ENCODE peak calls at places on chromosomes 6 and 20, in ten cellular contexts. J is lung; I is ascending aorta; C is keratinocyte; D is left ventricle myocardium inferior; L is IMR-90; W is CD8-positive, alpha-beta T cell; O is Panc1; G is mammary epithelial cell; P is cardiac muscle cell. F is an unnamed sample.

GRCh38 chr6:11043961-11044711 is at the start of gene ELOVL2:
- DNase-seq in J (no peak), I (no peak), C (no peak), D (peak; percentile 47), L (peak; percentile 61), W (no peak), O (no peak), G (no peak), P (peak; percentile 69), F (no peak)

GRCh38 chr6:44511126-44511525 is 123.6 kb downstream of the CDC5L start:
- DNase-seq in J (no peak), I (no peak), C (no peak), D (no peak), L (no peak), W (no peak), O (no peak), G (no peak), P (no peak), F (no peak)

GRCh38 chr6:33692078-33692759 is 19.3 kb downstream of the UQCC2 start:
- DNase-seq in J (peak; percentile 40), I (no peak), C (no peak), D (peak; percentile 71), L (no peak), W (no peak), O (no peak), G (no peak), P (peak; percentile 72), F (no peak)

GRCh38 chr20:4014031-4014474 is 1.3 kb downstream of the RNF24 start:
- DNase-seq in J (peak; percentile 65), I (no peak), C (peak; percentile 56), D (no peak), L (peak; percentile 85), W (peak; percentile 34), O (peak; percentile 61), G (peak; percentile 91), P (peak; percentile 86), F (no peak)

GRCh38 chr6:49264909-49265308 is 198.1 kb downstream of the MMUT start:
- DNase-seq in J (no peak), I (no peak), C (peak; percentile 48), D (no peak), L (no peak), W (no peak), O (no peak), G (peak; percentile 74), P (no peak), F (no peak)

GRCh38 chr6:33695451-33695855 is 16.0 kb downstream of the UQCC2 start:
- DNase-seq in J (no peak), I (no peak), C (no peak), D (no peak), L (no peak), W (no peak), O (no peak), G (no peak), P (no peak), F (no peak)

GRCh38 chr6:93416575-93417420 is 2.6 kb downstream of the EPHA7 start:
- DNase-seq in J (no peak), I (no peak), C (no peak), D (peak; percentile 27), L (no peak), W (no peak), O (no peak), G (peak; percentile 11), P (peak; percentile 30), F (no peak)

GRCh38 chr6:136764522-136764993 is 27.7 kb downstream of the MAP3K5 start:
- DNase-seq in J (no peak), I (no peak), C (no peak), D (no peak), L (no peak), W (no peak), O (no peak), G (no peak), P (no peak), F (no peak)

GRCh38 chr6:169241688-169242350 is 11.8 kb downstream of the THBS2 start:
- DNase-seq in J (no peak), I (no peak), C (no peak), D (no peak), L (no peak), W (no peak), O (no peak), G (no peak), P (no peak), F (no peak)

GRCh38 chr6:109421184-109421583 is 19.2 kb downstream of the PPIL6 start:
- DNase-seq in J (no peak), I (no peak), C (no peak), D (no peak), L (no peak), W (no peak), O (no peak), G (no peak), P (no peak), F (no peak)

GRCh38 chr6:109420751-109421150 is 19.7 kb downstream of the PPIL6 start:
- DNase-seq in J (no peak), I (no peak), C (no peak), D (no peak), L (no peak), W (no peak), O (no peak), G (peak; percentile 30), P (no peak), F (no peak)

GRCh38 chr6:109429496-109429895 is 10.9 kb downstream of the PPIL6 start:
- DNase-seq in J (no peak), I (no peak), C (no peak), D (no peak), L (no peak), W (no peak), O (no peak), G (no peak), P (no peak), F (no peak)

GRCh38 chr6:109428889-109429477 is 11.4 kb downstream of the PPIL6 start:
- DNase-seq in J (no peak), I (no peak), C (no peak), D (no peak), L (peak; percentile 74), W (no peak), O (no peak), G (no peak), P (peak; percentile 89), F (no peak)

DNA sequence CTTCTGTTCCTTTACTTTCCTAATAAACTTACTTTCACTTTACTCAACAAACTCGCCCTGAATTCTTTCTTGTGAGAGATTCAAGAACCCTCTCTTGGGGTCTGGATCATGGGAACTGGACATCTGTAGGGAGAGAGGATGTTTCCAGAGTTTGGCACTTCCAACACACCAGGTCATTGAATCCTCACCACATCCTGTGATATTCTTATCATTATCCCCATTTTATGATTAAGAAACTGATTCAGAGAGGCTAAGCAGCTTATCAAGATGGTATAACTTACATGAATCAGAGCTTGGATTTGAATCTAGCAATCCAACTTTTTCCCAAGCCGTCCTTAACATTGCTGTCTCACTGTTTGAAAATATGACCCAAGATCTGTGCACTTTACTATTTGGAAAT is 15.5 kb downstream of the PPIL6 start:
- DNase-seq in J (no peak), I (no peak), C (peak; percentile 35), D (no peak), L (peak; percentile 10), W (no peak), O (no peak), G (no peak), P (peak; percentile 19), F (no peak)
- TF ChIP-seq CTCF in J (no peak), I (no peak), C (no peak), D (no peak), L (no peak), W (no peak), O (no peak), G (no peak), P (no peak), F (no peak)

DNA sequence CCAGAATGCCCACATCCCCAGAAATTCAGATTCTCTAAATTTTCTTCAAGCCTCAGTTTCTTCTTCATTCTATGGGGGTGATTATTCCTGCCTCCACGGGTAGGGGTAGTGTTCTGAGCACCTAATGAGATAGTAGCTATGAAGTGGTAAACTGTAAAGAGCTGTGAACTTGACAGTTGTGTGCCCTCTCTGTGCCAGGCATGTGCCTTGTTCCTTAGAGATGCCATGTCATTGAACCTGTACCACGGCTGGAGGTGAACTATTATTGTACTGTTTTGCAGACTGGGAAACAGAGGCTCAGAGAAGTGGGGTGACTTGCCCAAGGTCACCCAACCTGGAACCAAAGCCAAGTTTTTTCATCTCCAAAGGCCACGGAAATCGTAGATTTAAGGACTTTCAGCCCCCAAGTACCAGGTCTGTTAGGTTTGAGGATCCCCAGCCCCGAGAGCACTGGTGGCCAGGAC is 67.7 kb upstream of the SIRPA start:
- DNase-seq in J (no peak), I (no peak), C (no peak), D (no peak), L (no peak), W (no peak), O (no peak), G (no peak), P (no peak), F (no peak)
- H3K4me1 ChIP-seq in J (peaks cover 12% of the 10 kb centered on the region), I (peaks cover 9% of the 10 kb centered on the region), C (peaks cover 38% of the 10 kb centered on the region), D (peaks cover 56% of the 10 kb centered on the region), L (peaks cover 34% of the 10 kb centered on the region), W (no peaks in the 10 kb centered on the region), O (no peaks in the 10 kb centered on the region), G (peaks cover 44% of the 10 kb centered on the region), P (no peaks in the 10 kb centered on the region), F (peaks cover 25% of the 10 kb centered on the region)

GRCh38 chr20:58693226-58694006 is 816 bp downstream of the NPEPL1 start:
- DNase-seq in J (no peak), I (no peak), C (no peak), D (peak; percentile 35), L (no peak), W (no peak), O (no peak), G (no peak), P (no peak), F (no peak)
- H3K4me3 ChIP-seq in J (peak overlapping the region; percentile 69), I (peak overlapping the region; percentile 81), C (peak overlapping the region; percentile 31), D (peak overlapping the region; percentile 71), L (peak overlapping the region; percentile 43), W (peak overlapping the region; percentile 11), O (peak overlapping the region; percentile 28), G (peak overlapping the region; percentile 12), P (no peak overlapping the region), F (peak overlapping the region; percentile 48)

GRCh38 chr6:40896696-40897095 is 142.3 kb downstream of the UNC5CL start:
- DNase-seq in J (no peak), I (no peak), C (no peak), D (no peak), L (no peak), W (no peak), O (no peak), G (no peak), P (no peak), F (no peak)

GRCh38 chr6:40900791-40901190 is 138.2 kb downstream of the UNC5CL start:
- DNase-seq in J (no peak), I (no peak), C (no peak), D (peak; percentile 27), L (no peak), W (no peak), O (no peak), G (no peak), P (no peak), F (no peak)

GRCh38 chr6:40897390-40898003 is 141.5 kb downstream of the UNC5CL start:
- DNase-seq in J (no peak), I (no peak), C (no peak), D (no peak), L (no peak), W (no peak), O (no peak), G (no peak), P (no peak), F (no peak)

GRCh38 chr6:40899684-40900155 is 139.3 kb downstream of the UNC5CL start:
- DNase-seq in J (no peak), I (no peak), C (no peak), D (no peak), L (no peak), W (no peak), O (no peak), G (no peak), P (no peak), F (no peak)

GRCh38 chr6:40898073-40898472 is 140.9 kb downstream of the UNC5CL start:
- DNase-seq in J (no peak), I (no peak), C (no peak), D (no peak), L (no peak), W (no peak), O (no peak), G (no peak), P (no peak), F (no peak)
- TF ChIP-seq CTCF in J (no peak), I (no peak), C (no peak), D (no peak), L (no peak), W (no peak), O (no peak), G (no peak), P (no peak), F (no peak)

F was measured in vagina.